ENCODE peak calls at places on chromosomes 2 and 18, in four cellular contexts. H is T-helper 2 cell; G is activated CD8-positive, alpha-beta memory T cell treated with anti-CD3 and anti-CD28 coated beads for 48 hours; K is NCI-H2081. Q is an unnamed sample.

GRCh38 chr18:45415614-45416013 is 199.7 kb upstream of the SLC14A2 start:
- DNase-seq in H (no peak), G (no peak), K (peak), Q (no peak)

GRCh38 chr2:178125125-178125524 is 12.9 kb downstream of the RBM45 start:
- DNase-seq in H (no peak), G (no peak), K (no peak), Q (no peak)

GRCh38 chr2:217370391-217370790 is 510.5 kb upstream of the TNP1 start:
- DNase-seq in H (no peak), G (no peak), K (no peak), Q (no peak)

GRCh38 chr18:6115710-6116109 is 220.4 kb upstream of the TMEM200C start:
- DNase-seq in H (no peak), G (no peak), K (no peak), Q (no peak)

GRCh38 chr18:34659579-34660517 is 50.2 kb upstream of the DTNA start:
- DNase-seq in H (no peak), G (no peak), K (peak), Q (no peak)

GRCh38 chr18:23226930-23227728 is 91.8 kb downstream of the CABLES1 start:
- DNase-seq in H (no peak), G (no peak), K (no peak), Q (no peak)

GRCh38 chr2:181466661-181467576 is 9.7 kb downstream of the ITGA4 start:
- DNase-seq in H (peak), G (peak), K (peak), Q (peak)

GRCh38 chr18:3305354-3305762 is 43.4 kb downstream of the MYL12B start:
- DNase-seq in H (peak), G (no peak), K (no peak), Q (no peak)

GRCh38 chr2:42289222-42289621 is 71.8 kb downstream of the COX7A2L start:
- DNase-seq in H (peak), G (no peak), K (no peak), Q (no peak)

GRCh38 chr2:167212054-167212648 is 323.9 kb downstream of the XIRP2 start:
- DNase-seq in H (peak), G (no peak), K (peak), Q (no peak)

GRCh38 chr2:199315299-199316179 is 142.2 kb downstream of the SATB2 start:
- DNase-seq in H (peak), G (no peak), K (no peak), Q (no peak)

GRCh38 chr18:11316546-11316945 is 167.2 kb upstream of the PIEZO2 start:
- DNase-seq in H (no peak), G (no peak), K (no peak), Q (no peak)

GRCh38 chr2:97751752-97752151 is 38.4 kb downstream of the ZAP70 start:
- DNase-seq in H (no peak), G (no peak), K (no peak), Q (no peak)

GRCh38 chr2:188332619-188333018 is 40.9 kb downstream of the GULP1 start:
- DNase-seq in H (no peak), G (no peak), K (no peak), Q (no peak)

GRCh38 chr2:25614711-25615110 is 58.7 kb downstream of the DTNB start:
- DNase-seq in H (no peak), G (no peak), K (peak), Q (no peak)

GRCh38 chr18:69883781-69884180 is 63.9 kb downstream of the CD226 start:
- DNase-seq in H (no peak), G (no peak), K (no peak), Q (no peak)

GRCh38 chr2:50395510-50396300 is 636.2 kb downstream of the NRXN1 start:
- DNase-seq in H (no peak), G (no peak), K (peak), Q (no peak)

GRCh38 chr2:28433935-28434599 is 41.4 kb downstream of the FOSL2 start:
- DNase-seq in H (no peak), G (no peak), K (no peak), Q (no peak)

GRCh38 chr2:47078541-47079482 is 76.3 kb downstream of the STPG4 start:
- DNase-seq in H (no peak), G (no peak), K (no peak), Q (no peak)

GRCh38 chr2:43110442-43110871 is 115.9 kb downstream of the ZFP36L2 start:
- DNase-seq in H (no peak), G (no peak), K (no peak), Q (no peak)

GRCh38 chr2:242031481-242032019 is 162.0 kb downstream of the RTP5 start:
- DNase-seq in H (peak), G (no peak), K (no peak), Q (no peak)

GRCh38 chr2:173720310-173720709 is 244.9 kb downstream of the SP3 start:
- DNase-seq in H (no peak), G (no peak), K (no peak), Q (no peak)

GRCh38 chr18:59604877-59605276 is 92.3 kb downstream of the CCBE1 start:
- DNase-seq in H (no peak), G (no peak), K (no peak), Q (no peak)

GRCh38 chr2:227889336-227889735 is 17.9 kb downstream of the DAW1 start:
- DNase-seq in H (no peak), G (no peak), K (no peak), Q (no peak)

GRCh38 chr2:127953128-127953718 is 67.5 kb upstream of the AMMECR1L start:
- DNase-seq in H (no peak), G (no peak), K (no peak), Q (no peak)

GRCh38 chr2:150230004-150230403 is 257.5 kb downstream of the RND3 start:
- DNase-seq in H (no peak), G (no peak), K (no peak), Q (no peak)

GRCh38 chr2:188315750-188316149 is 24.1 kb downstream of the GULP1 start:
- DNase-seq in H (no peak), G (no peak), K (no peak), Q (no peak)

GRCh38 chr18:74257083-74257482 is 34.7 kb downstream of the CYB5A start:
- DNase-seq in H (no peak), G (no peak), K (no peak), Q (no peak)